ENCODE peak calls at places on chromosomes 6 and 20, in eight cellular contexts. W is fibroblast of villous mesenchyme, U is ovary, Q is heart left ventricle, O is bronchial epithelial cell, M is left lung, A is neural progenitor cell, X is OCI-LY7. P is an unnamed sample.

GRCh38 chr6:3206339-3207015 is 21.0 kb downstream of the TUBB2B start:
- DNase-seq in W (no peak), U (no peak), Q (no peak), O (no peak), M (no peak), A (no peak), X (no peak), P (no peak)

GRCh38 chr6:71248306-71248705 is 40.3 kb upstream of the OGFRL1 start:
- DNase-seq in W (peak), U (no peak), Q (no peak), O (peak), M (no peak), A (no peak), X (peak), P (peak)

GRCh38 chr6:107460074-107460631 is 789 bp upstream of the PDSS2 start:
- DNase-seq in W (peak), U (no peak), Q (no peak), O (peak), M (no peak), A (no peak), X (no peak), P (peak)

GRCh38 chr6:20652691-20653479 is 118.6 kb downstream of the CDKAL1 start:
- DNase-seq in W (peak), U (no peak), Q (no peak), O (peak), M (no peak), A (no peak), X (no peak), P (peak)

GRCh38 chr20:43941476-43942212 is 27.0 kb downstream of the TOX2 start:
- DNase-seq in W (no peak), U (no peak), Q (no peak), O (peak), M (no peak), A (no peak), X (peak), P (peak)

GRCh38 chr6:3791526-3792212 is 40.2 kb upstream of the PXDC1 start:
- DNase-seq in W (no peak), U (no peak), Q (no peak), O (no peak), M (no peak), A (no peak), X (no peak), P (no peak)

GRCh38 chr6:558089-558488 is 98.8 kb downstream of the HUS1B start:
- DNase-seq in W (no peak), U (no peak), Q (no peak), O (no peak), M (no peak), A (no peak), X (peak), P (peak)

GRCh38 chr20:42740191-42740870 is 449.4 kb downstream of the PTPRT start:
- DNase-seq in W (no peak), U (no peak), Q (no peak), O (no peak), M (no peak), A (no peak), X (no peak), P (no peak)

GRCh38 chr20:57432874-57433491 is 41.8 kb downstream of the RBM38 start:
- DNase-seq in W (peak), U (peak), Q (peak), O (peak), M (peak), A (no peak), X (peak), P (no peak)

GRCh38 chr6:135331002-135331401 is 149.9 kb downstream of the MYB start:
- DNase-seq in W (no peak), U (no peak), Q (no peak), O (no peak), M (no peak), A (no peak), X (no peak), P (peak)

GRCh38 chr20:47561175-47561574 is 59.5 kb downstream of the NCOA3 start:
- DNase-seq in W (peak), U (no peak), Q (no peak), O (no peak), M (no peak), A (no peak), X (no peak), P (peak)

GRCh38 chr6:8172510-8172909 is 70.2 kb upstream of the EEF1E1 start:
- DNase-seq in W (no peak), U (no peak), Q (no peak), O (no peak), M (no peak), A (no peak), X (no peak), P (no peak)

GRCh38 chr6:159033160-159034049 is 11.4 kb downstream of the TAGAP start:
- DNase-seq in W (no peak), U (no peak), Q (no peak), O (no peak), M (no peak), A (no peak), X (no peak), P (no peak)

GRCh38 chr20:33841439-33841799 is 30.3 kb downstream of the CHMP4B start:
- DNase-seq in W (no peak), U (no peak), Q (no peak), O (no peak), M (no peak), A (no peak), X (no peak), P (no peak)

GRCh38 chr20:39452583-39453193 is 490.5 kb downstream of the DHX35 start:
- DNase-seq in W (no peak), U (no peak), Q (no peak), O (no peak), M (no peak), A (no peak), X (no peak), P (no peak)

GRCh38 chr6:73209117-73209516 is 16.2 kb downstream of the KHDC1L start:
- DNase-seq in W (no peak), U (no peak), Q (no peak), O (no peak), M (no peak), A (no peak), X (no peak), P (no peak)

GRCh38 chr20:61760321-61761112 is 305.2 kb downstream of the TAF4 start:
- DNase-seq in W (no peak), U (no peak), Q (no peak), O (no peak), M (no peak), A (no peak), X (no peak), P (no peak)

GRCh38 chr6:129567374-129567773 is 142.6 kb downstream of the ARHGAP18 start:
- DNase-seq in W (peak), U (no peak), Q (no peak), O (peak), M (no peak), A (peak), X (no peak), P (peak)

GRCh38 chr6:29733057-29733456 is 9.8 kb downstream of the HLA-F start:
- DNase-seq in W (no peak), U (no peak), Q (no peak), O (no peak), M (no peak), A (no peak), X (no peak), P (no peak)

DNA sequence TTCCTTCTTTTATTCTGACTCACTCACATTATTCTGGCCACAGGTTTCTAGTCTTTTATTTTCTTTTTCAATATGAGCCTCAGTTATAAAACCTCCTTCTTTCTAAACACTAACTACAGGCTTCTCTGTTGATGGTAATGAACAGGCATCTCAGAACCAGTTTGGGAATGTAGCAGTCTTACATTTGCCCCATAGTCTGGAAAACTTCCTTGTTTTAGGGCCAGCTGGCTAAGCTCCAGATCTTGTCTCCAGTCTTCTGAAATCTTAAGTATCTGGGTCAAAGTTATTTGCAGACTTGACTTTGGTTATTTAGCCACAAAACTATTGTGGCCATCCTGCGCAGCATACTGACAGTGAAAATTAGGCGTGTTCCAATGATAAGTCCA is 97.1 kb upstream of the MAN1A1 start:
- DNase-seq in W (peak), U (peak), Q (no peak), O (peak), M (no peak), A (no peak), X (no peak), P (peak)
- H3K4me3 ChIP-seq in W (no peak), U (no peak), Q (no peak), O (no peak), M (no peak), A (no peak), X (no peak), P (no peak)

GRCh38 chr20:12358006-12358654 is 440.4 kb downstream of the BTBD3 start:
- DNase-seq in W (peak), U (no peak), Q (no peak), O (peak), M (no peak), A (peak), X (no peak), P (peak)
- TF ChIP-seq CTCF in W (peak), U (no peak), Q (peak), O (peak), M (no peak), A (peak), X (peak), P (peak)

DNA sequence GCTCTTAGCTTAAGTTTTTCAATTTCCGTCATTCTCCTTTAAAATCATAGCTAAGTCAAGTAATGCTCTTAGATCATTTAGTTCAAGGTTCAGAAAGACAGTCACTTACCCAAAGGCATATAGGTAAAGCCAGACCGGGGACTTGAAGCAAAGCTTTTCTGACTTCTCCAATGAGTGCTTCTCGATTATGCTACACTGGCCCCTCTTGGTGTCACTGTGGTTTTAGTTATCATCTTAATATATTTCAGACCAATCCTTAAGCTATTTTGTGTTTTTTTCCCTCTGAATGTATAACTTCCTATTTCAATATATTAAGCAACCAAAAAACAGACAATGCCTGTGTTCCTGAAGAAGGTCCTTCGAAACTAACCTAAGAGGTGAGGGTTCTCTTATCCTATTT is 3.8 kb downstream of the PRDM1 start:
- DNase-seq in W (peak), U (no peak), Q (no peak), O (no peak), M (no peak), A (no peak), X (peak), P (peak)
- H3K4me3 ChIP-seq in W (peak), U (no peak), Q (peak), O (no peak), M (no peak), A (no peak), X (peak), P (no peak)

GRCh38 chr6:116018976-116019375 is 41.7 kb downstream of the FRK start:
- DNase-seq in W (peak), U (no peak), Q (no peak), O (no peak), M (no peak), A (no peak), X (no peak), P (no peak)
- TF ChIP-seq CTCF in W (no peak), U (no peak), Q (no peak), O (no peak), M (no peak), A (no peak), X (no peak), P (no peak)

GRCh38 chr6:48826884-48827701 is 636.0 kb downstream of the MMUT start:
- DNase-seq in W (peak), U (no peak), Q (no peak), O (peak), M (no peak), A (no peak), X (no peak), P (peak)
- H3K4me3 ChIP-seq in W (peak), U (no peak), Q (no peak), O (no peak), M (no peak), A (no peak), X (no peak), P (peak)

GRCh38 chr6:128516514-128516898 is 3.9 kb downstream of the PTPRK start:
- DNase-seq in W (no peak), U (no peak), Q (no peak), O (peak), M (no peak), A (peak), X (no peak), P (peak)
- TF ChIP-seq CTCF in W (peak), U (no peak), Q (peak), O (peak), M (peak), A (peak), X (peak), P (peak)

P was measured in fibroblast of pulmonary artery.